ENCODE peak calls at places on chromosome 12, in four cellular contexts. F, O, B and R are unnamed samples.

GRCh38 chr12:89556976-89557375 is 31.1 kb upstream of the POC1B start:
- DNase-seq in F (no peak), O (peak), B (no peak), R (no peak)

GRCh38 chr12:117818400-117818799 is 150.4 kb downstream of the KSR2 start:
- DNase-seq in F (no peak), O (peak), B (no peak), R (no peak)

GRCh38 chr12:49693931-49694439 is 13.2 kb downstream of the FMNL3 start:
- DNase-seq in F (no peak), O (no peak), B (no peak), R (no peak)

GRCh38 chr12:127822743-127823433 is 444.1 kb upstream of the TMEM132C start:
- DNase-seq in F (no peak), O (no peak), B (no peak), R (no peak)

GRCh38 chr12:51631591-51631990 is 40.6 kb downstream of the SCN8A start:
- DNase-seq in F (no peak), O (peak), B (peak), R (peak)

GRCh38 chr12:43306066-43306465 is 245.9 kb downstream of the ADAMTS20 start:
- DNase-seq in F (no peak), O (no peak), B (no peak), R (no peak)

GRCh38 chr12:56333197-56333678 is 562 bp downstream of the PAN2 start:
- DNase-seq in F (no peak), O (no peak), B (no peak), R (no peak)

GRCh38 chr12:26124491-26125450 is at the start of gene BHLHE41:
- DNase-seq in F (peak), O (peak), B (peak), R (peak)

GRCh38 chr12:16531623-16532022 is 74.3 kb downstream of the LMO3 start:
- DNase-seq in F (no peak), O (peak), B (peak), R (no peak)

GRCh38 chr12:121767525-121768016 is 25.9 kb downstream of the RHOF start:
- DNase-seq in F (peak), O (peak), B (no peak), R (peak)